ENCODE peak calls at places on chromosomes 3 and 15, in nine cellular contexts. Z is Calu3, B is cardiac fibroblast, X is mesothelial cell of epicardium, R is cardiac muscle cell, N is astrocyte of the cerebellum, V is omental fat pad, I is GM20000, E is HFFc6. J is an unnamed sample.

GRCh38 chr15:101193063-101193712 is 58.7 kb downstream of the CHSY1 start:
- DNase-seq in Z (no peak), B (peak), X (no peak), R (no peak), N (no peak), V (no peak), I (no peak), E (no peak), J (no peak)

GRCh38 chr3:140242818-140243276 is 307.9 kb downstream of the CLSTN2 start:
- DNase-seq in Z (no peak), B (peak), X (no peak), R (peak), N (peak), V (no peak), I (no peak), E (no peak), J (no peak)

GRCh38 chr15:68340711-68341671 is 63.4 kb downstream of the FEM1B start:
- DNase-seq in Z (no peak), B (peak), X (no peak), R (peak), N (no peak), V (no peak), I (no peak), E (no peak), J (no peak)

GRCh38 chr15:96521386-96521785 is 190.9 kb downstream of the NR2F2 start:
- DNase-seq in Z (no peak), B (no peak), X (no peak), R (no peak), N (no peak), V (no peak), I (no peak), E (no peak), J (no peak)

GRCh38 chr3:98772022-98772421 is 8.9 kb downstream of the ST3GAL6 start:
- DNase-seq in Z (no peak), B (no peak), X (no peak), R (no peak), N (no peak), V (no peak), I (no peak), E (no peak), J (no peak)

GRCh38 chr3:186532641-186533072 is 11.5 kb downstream of the CRYGS start:
- DNase-seq in Z (no peak), B (no peak), X (no peak), R (no peak), N (no peak), V (no peak), I (peak), E (no peak), J (peak)

GRCh38 chr3:30752961-30753360 is 141.5 kb downstream of the GADL1 start:
- DNase-seq in Z (peak), B (peak), X (no peak), R (no peak), N (peak), V (no peak), I (no peak), E (peak), J (no peak)

GRCh38 chr3:14452676-14453367 is 50.4 kb downstream of the SLC6A6 start:
- DNase-seq in Z (peak), B (peak), X (no peak), R (no peak), N (peak), V (peak), I (no peak), E (peak), J (no peak)

GRCh38 chr3:120022729-120023128 is 71.5 kb downstream of the GSK3B start:
- DNase-seq in Z (no peak), B (peak), X (no peak), R (no peak), N (no peak), V (no peak), I (no peak), E (no peak), J (no peak)

GRCh38 chr3:110327870-110328269 is 743.7 kb upstream of the NECTIN3 start:
- DNase-seq in Z (no peak), B (peak), X (no peak), R (no peak), N (no peak), V (no peak), I (no peak), E (peak), J (no peak)

GRCh38 chr15:81095690-81096365 is 38.2 kb upstream of the CFAP161 start:
- DNase-seq in Z (no peak), B (no peak), X (no peak), R (no peak), N (no peak), V (no peak), I (no peak), E (no peak), J (no peak)

GRCh38 chr3:143171141-143171651 is 51.6 kb downstream of the CHST2 start:
- DNase-seq in Z (no peak), B (peak), X (no peak), R (no peak), N (no peak), V (no peak), I (peak), E (peak), J (no peak)

GRCh38 chr3:100047455-100048141 is 66.7 kb downstream of the FILIP1L start:
- DNase-seq in Z (peak), B (peak), X (no peak), R (no peak), N (no peak), V (no peak), I (peak), E (peak), J (peak)

GRCh38 chr3:144384241-144384979 is 412.8 kb downstream of the DIPK2A start:
- DNase-seq in Z (no peak), B (peak), X (no peak), R (no peak), N (no peak), V (no peak), I (no peak), E (no peak), J (no peak)

GRCh38 chr3:188531210-188531609 is 377.3 kb downstream of the LPP start:
- DNase-seq in Z (no peak), B (peak), X (no peak), R (no peak), N (peak), V (no peak), I (no peak), E (peak), J (no peak)

DNA sequence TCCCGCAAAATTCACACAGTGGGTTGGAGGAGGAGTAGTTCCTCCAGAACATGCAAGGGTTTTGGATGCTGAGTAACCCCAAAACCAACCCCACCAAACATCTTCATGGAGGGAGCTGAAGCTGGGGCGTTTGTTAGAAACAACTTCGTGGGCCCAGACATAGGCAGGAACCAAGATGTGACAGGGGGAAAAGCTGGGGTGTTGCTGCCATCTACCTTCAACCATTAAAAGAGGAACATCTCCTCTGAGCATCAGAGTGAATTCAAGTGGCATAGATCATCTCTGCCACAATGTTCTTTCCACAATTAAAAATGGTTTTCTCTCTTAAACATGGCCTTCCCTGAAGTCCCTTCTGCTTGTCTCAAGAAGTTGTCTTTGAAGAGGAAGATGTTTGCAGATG is 20.5 kb downstream of the SIDT1 start:
- DNase-seq in Z (no peak), B (no peak), X (no peak), R (no peak), N (no peak), V (no peak), I (peak), E (no peak), J (no peak)
- TF ChIP-seq CTCF in Z (no peak), B (no peak), X (no peak), R (no peak), N (no peak), V (no peak), I (no peak), E (peak), J (no peak)

DNA sequence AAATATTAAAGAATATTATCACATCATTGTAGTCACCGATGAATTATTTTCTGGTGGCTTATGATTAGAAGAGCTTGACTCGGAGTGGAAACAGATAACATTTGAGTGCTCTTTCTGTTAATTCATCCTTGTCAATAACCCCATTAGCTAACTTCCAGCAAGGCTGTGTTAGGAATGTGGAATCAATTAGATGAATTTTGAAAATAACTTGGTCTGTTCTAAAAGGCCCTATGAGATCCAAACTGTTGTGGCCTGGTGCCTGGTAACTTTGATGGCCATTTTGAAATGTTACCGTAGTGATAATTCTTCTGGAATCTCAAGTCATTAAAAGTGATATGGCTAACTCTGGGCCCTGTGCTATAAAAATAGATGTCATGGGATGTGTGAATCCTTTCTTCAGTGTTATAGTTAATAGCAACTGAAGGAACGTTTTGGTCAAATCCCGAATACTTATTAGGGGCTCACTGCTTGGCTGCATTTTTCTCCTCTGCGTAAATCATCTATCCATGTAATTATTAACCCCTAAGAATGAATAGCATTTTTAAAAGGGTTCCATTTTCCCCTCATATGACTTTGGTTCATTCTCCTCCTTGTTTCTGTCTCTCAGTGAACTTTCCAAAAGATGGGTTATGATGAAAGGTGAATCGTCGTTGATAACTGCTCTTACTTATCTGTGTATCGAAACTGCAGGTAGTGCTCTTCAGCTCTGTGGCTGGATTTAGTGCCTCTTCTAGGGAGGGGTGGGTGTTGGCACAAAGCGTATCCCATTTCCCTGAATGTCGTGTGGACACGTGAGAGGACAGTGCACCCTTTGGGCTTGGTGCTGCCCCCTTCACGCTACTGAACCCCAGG is 82.7 kb downstream of the IGF1R start:
- DNase-seq in Z (no peak), B (no peak), X (no peak), R (no peak), N (no peak), V (no peak), I (no peak), E (no peak), J (no peak)
- TF ChIP-seq CTCF in Z (no peak), B (no peak), X (no peak), R (no peak), N (no peak), V (no peak), I (no peak), E (no peak), J (no peak)

GRCh38 chr15:83657549-83657948 is 3.6 kb downstream of the ADAMTSL3 start:
- DNase-seq in Z (no peak), B (no peak), X (no peak), R (no peak), N (no peak), V (no peak), I (no peak), E (no peak), J (no peak)

GRCh38 chr15:83659011-83659811 is 5.3 kb downstream of the ADAMTSL3 start:
- DNase-seq in Z (no peak), B (no peak), X (no peak), R (no peak), N (no peak), V (no peak), I (no peak), E (no peak), J (no peak)

GRCh38 chr15:83656943-83657528 is 3.1 kb downstream of the ADAMTSL3 start:
- DNase-seq in Z (no peak), B (no peak), X (no peak), R (no peak), N (no peak), V (no peak), I (no peak), E (no peak), J (no peak)

GRCh38 chr15:83656192-83656591 is 2.3 kb downstream of the ADAMTSL3 start:
- DNase-seq in Z (no peak), B (no peak), X (no peak), R (no peak), N (no peak), V (no peak), I (no peak), E (no peak), J (no peak)

DNA sequence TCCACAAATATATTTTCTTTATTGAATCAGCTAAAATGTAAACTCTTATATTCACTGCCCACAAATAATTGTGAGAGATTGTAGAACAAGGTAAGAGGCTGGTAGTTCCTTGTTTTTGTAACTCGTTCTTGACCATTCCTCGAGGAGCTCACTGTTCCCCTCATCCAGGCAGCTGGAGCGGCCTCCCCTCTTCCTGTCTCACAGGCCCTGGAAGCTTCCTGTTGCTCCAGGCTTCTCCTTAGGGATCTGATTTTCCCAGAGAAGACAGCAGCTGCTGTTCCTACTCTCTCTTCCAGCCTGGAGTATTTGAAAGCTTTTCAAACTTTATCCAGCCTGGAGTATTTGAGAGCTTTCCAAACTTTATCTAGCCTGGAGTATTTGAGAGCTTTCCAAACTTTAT is 4.5 kb downstream of the ADAMTSL3 start:
- DNase-seq in Z (no peak), B (no peak), X (no peak), R (no peak), N (no peak), V (no peak), I (no peak), E (no peak), J (no peak)
- TF ChIP-seq CTCF in Z (no peak), B (no peak), X (no peak), R (no peak), N (no peak), V (no peak), I (no peak), E (no peak), J (no peak)

DNA sequence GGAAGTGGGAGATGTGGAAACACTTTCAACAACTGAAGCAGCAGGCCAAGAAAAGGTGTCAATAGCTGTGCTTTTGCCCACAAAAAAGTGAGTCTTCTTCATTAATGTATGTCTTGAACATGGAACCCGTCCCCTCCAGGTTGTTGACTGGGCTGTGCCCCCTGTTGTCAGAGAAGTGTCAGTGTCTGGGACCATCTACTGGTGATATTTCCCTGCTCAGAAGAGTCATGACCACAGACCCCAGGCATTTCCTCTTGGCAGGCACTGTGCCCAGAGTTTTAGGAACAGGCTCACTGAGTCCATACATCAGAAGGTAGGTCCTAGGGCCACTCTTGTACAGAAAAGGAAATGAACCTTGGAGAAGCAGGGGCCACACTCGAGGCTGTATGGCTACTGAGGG is 54.8 kb upstream of the LARS2 start:
- DNase-seq in Z (no peak), B (peak), X (no peak), R (no peak), N (peak), V (no peak), I (no peak), E (no peak), J (no peak)
- TF ChIP-seq CTCF in Z (no peak), B (no peak), X (no peak), R (no peak), N (peak), V (no peak), I (no peak), E (peak), J (no peak)

DNA sequence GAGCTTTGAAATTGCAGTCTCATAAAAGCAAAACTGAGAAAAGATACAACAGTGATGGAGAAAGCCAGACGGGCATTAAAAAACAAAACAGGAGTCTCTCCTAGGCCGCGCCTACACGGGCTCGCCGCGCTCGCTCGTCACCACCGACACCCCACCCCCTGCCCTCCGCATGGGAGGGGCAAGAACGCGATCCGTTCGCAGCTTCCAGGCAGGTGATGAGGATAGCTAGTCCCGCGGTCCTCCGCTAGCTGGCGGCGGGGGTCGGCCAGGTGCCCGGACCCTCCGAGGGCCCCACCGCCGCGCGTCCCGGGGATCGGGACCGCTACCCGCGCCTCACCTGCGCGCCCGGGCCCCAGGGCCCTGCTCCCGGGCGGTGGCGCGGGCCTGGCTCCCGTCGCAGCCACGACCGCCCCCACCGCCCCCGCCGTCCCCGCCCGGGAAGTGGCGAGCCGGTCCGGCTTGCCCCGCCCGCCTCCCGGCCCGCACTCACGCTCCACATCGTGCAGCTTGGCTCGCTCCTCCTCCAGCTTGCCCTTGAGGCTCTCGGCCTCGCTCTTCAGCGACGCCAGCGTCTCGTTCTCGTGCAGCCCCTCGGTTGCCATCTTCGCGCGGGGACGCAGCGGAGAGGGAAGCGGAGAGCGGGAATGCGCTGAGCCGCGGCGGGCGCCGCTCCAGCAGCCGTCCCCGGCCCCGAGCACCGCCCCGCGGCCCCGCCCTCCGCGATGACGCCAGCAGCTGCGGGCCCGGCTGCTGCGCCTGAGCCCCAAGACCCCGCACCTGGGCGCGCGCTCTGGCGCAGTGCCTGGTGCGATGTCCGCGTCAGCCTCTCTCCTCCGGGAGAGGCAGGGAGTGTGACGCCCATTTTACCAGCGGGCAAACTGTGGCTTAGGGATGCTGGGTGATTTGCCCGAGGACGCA is 11.7 kb downstream of the GNB5 start:
- DNase-seq in Z (peak), B (peak), X (peak), R (peak), N (peak), V (peak), I (peak), E (peak), J (peak)
- TF ChIP-seq CTCF in Z (no peak), B (no peak), X (no peak), R (no peak), N (no peak), V (no peak), I (no peak), E (no peak), J (peak)